ENCODE peak calls at places on chromosomes 12 and 14, in five cellular contexts. One of them, this sample, is unnamed.

GRCh38 chr12:6927379-6927991 is at the start of gene ATN1:
- DNase-seq in endothelial cell of umbilical vein: peak; percentile 83
- DNase-seq in HepG2: no peak
- DNase-seq in HCT116: no peak
- DNase-seq in K562: peak; percentile 72
- DNase-seq in this sample: no peak

GRCh38 chr14:61219673-61220072 is 61.5 kb downstream of the TMEM30B start:
- DNase-seq in endothelial cell of umbilical vein: no peak
- DNase-seq in HepG2: no peak
- DNase-seq in HCT116: no peak
- DNase-seq in K562: no peak
- DNase-seq in this sample: no peak

GRCh38 chr12:124696689-124697476 is 129.5 kb upstream of the NCOR2 start:
- DNase-seq in endothelial cell of umbilical vein: no peak
- DNase-seq in HepG2: no peak
- DNase-seq in HCT116: no peak
- DNase-seq in K562: no peak
- DNase-seq in this sample: no peak

GRCh38 chr14:73754911-73755360 is 40.8 kb upstream of the PNMA1 start:
- DNase-seq in endothelial cell of umbilical vein: peak; percentile 63
- DNase-seq in HepG2: no peak
- DNase-seq in HCT116: no peak
- DNase-seq in K562: no peak
- DNase-seq in this sample: no peak

GRCh38 chr14:75543258-75543657 is 21.0 kb downstream of the BATF start:
- DNase-seq in endothelial cell of umbilical vein: no peak
- DNase-seq in HepG2: no peak
- DNase-seq in HCT116: no peak
- DNase-seq in K562: no peak
- DNase-seq in this sample: no peak

GRCh38 chr12:59452259-59452658 is 143.6 kb upstream of the SLC16A7 start:
- DNase-seq in endothelial cell of umbilical vein: peak; percentile 5
- DNase-seq in HepG2: no peak
- DNase-seq in HCT116: no peak
- DNase-seq in K562: no peak
- DNase-seq in this sample: no peak

GRCh38 chr14:67636361-67636919 is 16.7 kb downstream of the ARG2 start:
- DNase-seq in endothelial cell of umbilical vein: peak; percentile 8
- DNase-seq in HepG2: no peak
- DNase-seq in HCT116: no peak
- DNase-seq in K562: peak; percentile 79
- DNase-seq in this sample: no peak

GRCh38 chr12:91171475-91171874 is 11.1 kb downstream of the DCN start:
- DNase-seq in endothelial cell of umbilical vein: no peak
- DNase-seq in HepG2: no peak
- DNase-seq in HCT116: no peak
- DNase-seq in K562: no peak
- DNase-seq in this sample: no peak

GRCh38 chr14:29627141-29627540 is 300.5 kb downstream of the PRKD1 start:
- DNase-seq in endothelial cell of umbilical vein: no peak
- DNase-seq in HepG2: no peak
- DNase-seq in HCT116: no peak
- DNase-seq in K562: no peak
- DNase-seq in this sample: no peak

GRCh38 chr12:85253823-85254222 is 26.2 kb upstream of the ALX1 start:
- DNase-seq in endothelial cell of umbilical vein: no peak
- DNase-seq in HepG2: no peak
- DNase-seq in HCT116: no peak
- DNase-seq in K562: no peak
- DNase-seq in this sample: no peak

GRCh38 chr12:4701383-4701782 is 18.8 kb upstream of the GALNT8 start:
- DNase-seq in endothelial cell of umbilical vein: no peak
- DNase-seq in HepG2: no peak
- DNase-seq in HCT116: no peak
- DNase-seq in K562: no peak
- DNase-seq in this sample: no peak

GRCh38 chr12:117100851-117101673 is 1.8 kb upstream of the TESC start:
- DNase-seq in endothelial cell of umbilical vein: no peak
- DNase-seq in HepG2: no peak
- DNase-seq in HCT116: no peak
- DNase-seq in K562: no peak
- DNase-seq in this sample: no peak

GRCh38 chr14:99649219-99649618 is 4.3 kb downstream of the HHIPL1 start:
- DNase-seq in endothelial cell of umbilical vein: no peak
- DNase-seq in HepG2: no peak
- DNase-seq in HCT116: no peak
- DNase-seq in K562: no peak
- DNase-seq in this sample: no peak

GRCh38 chr12:7431993-7432685 is 11.8 kb downstream of the CD163L1 start:
- DNase-seq in endothelial cell of umbilical vein: peak; percentile 5
- DNase-seq in HepG2: no peak
- DNase-seq in HCT116: no peak
- DNase-seq in K562: no peak
- DNase-seq in this sample: no peak

GRCh38 chr14:95667251-95667693 is 19.0 kb upstream of the TCL1B start:
- DNase-seq in endothelial cell of umbilical vein: no peak
- DNase-seq in HepG2: no peak
- DNase-seq in HCT116: no peak
- DNase-seq in K562: no peak
- DNase-seq in this sample: no peak

GRCh38 chr14:102652194-102652593 is 59.7 kb downstream of the RCOR1 start:
- DNase-seq in endothelial cell of umbilical vein: no peak
- DNase-seq in HepG2: no peak
- DNase-seq in HCT116: no peak
- DNase-seq in K562: no peak
- DNase-seq in this sample: no peak

GRCh38 chr12:76762556-76762955 is 1.4 kb upstream of the ZDHHC17 start:
- DNase-seq in endothelial cell of umbilical vein: peak; percentile 66
- DNase-seq in HepG2: no peak
- DNase-seq in HCT116: no peak
- DNase-seq in K562: no peak
- DNase-seq in this sample: no peak

GRCh38 chr14:68084256-68084655 is 264.7 kb downstream of the RAD51B start:
- DNase-seq in endothelial cell of umbilical vein: peak; percentile 29
- DNase-seq in HepG2: no peak
- DNase-seq in HCT116: no peak
- DNase-seq in K562: peak; percentile 8
- DNase-seq in this sample: no peak

GRCh38 chr12:43111608-43112007 is 440.4 kb downstream of the ADAMTS20 start:
- DNase-seq in endothelial cell of umbilical vein: no peak
- DNase-seq in HepG2: no peak
- DNase-seq in HCT116: no peak
- DNase-seq in K562: no peak
- DNase-seq in this sample: no peak

GRCh38 chr12:96294831-96295230 is 100.7 kb downstream of the ELK3 start:
- DNase-seq in endothelial cell of umbilical vein: no peak
- DNase-seq in HepG2: no peak
- DNase-seq in HCT116: no peak
- DNase-seq in K562: no peak
- DNase-seq in this sample: peak; percentile 40

GRCh38 chr14:90676859-90677258 is 139.4 kb downstream of the TTC7B start:
- DNase-seq in endothelial cell of umbilical vein: peak; percentile 9
- DNase-seq in HepG2: no peak
- DNase-seq in HCT116: no peak
- DNase-seq in K562: no peak
- DNase-seq in this sample: no peak

GRCh38 chr12:103642240-103642864 is 55.3 kb downstream of the STAB2 start:
- DNase-seq in endothelial cell of umbilical vein: no peak
- DNase-seq in HepG2: peak; percentile 16
- DNase-seq in HCT116: no peak
- DNase-seq in K562: no peak
- DNase-seq in this sample: no peak

GRCh38 chr14:102922490-102923200 is at the start of gene AMN:
- DNase-seq in endothelial cell of umbilical vein: no peak
- DNase-seq in HepG2: peak; percentile 64
- DNase-seq in HCT116: no peak
- DNase-seq in K562: peak; percentile 24
- DNase-seq in this sample: no peak

GRCh38 chr12:114440450-114441383 is 34.8 kb upstream of the TBX5 start:
- DNase-seq in endothelial cell of umbilical vein: no peak
- DNase-seq in HepG2: no peak
- DNase-seq in HCT116: no peak
- DNase-seq in K562: no peak
- DNase-seq in this sample: no peak

GRCh38 chr12:107236824-107237467 is 143.6 kb upstream of the CRY1 start:
- DNase-seq in endothelial cell of umbilical vein: peak; percentile 37
- DNase-seq in HepG2: no peak
- DNase-seq in HCT116: no peak
- DNase-seq in K562: no peak
- DNase-seq in this sample: no peak

GRCh38 chr12:6363330-6364036 is 11.9 kb downstream of the SCNN1A start:
- DNase-seq in endothelial cell of umbilical vein: peak; percentile 75
- DNase-seq in HepG2: peak; percentile 85
- DNase-seq in HCT116: no peak
- DNase-seq in K562: peak; percentile 85
- DNase-seq in this sample: no peak

GRCh38 chr12:113234483-113234882 is 13.2 kb downstream of the TPCN1 start:
- DNase-seq in endothelial cell of umbilical vein: no peak
- DNase-seq in HepG2: no peak
- DNase-seq in HCT116: no peak
- DNase-seq in K562: no peak
- DNase-seq in this sample: no peak

GRCh38 chr12:121789233-121789781 is 4.2 kb downstream of the RHOF start:
- DNase-seq in endothelial cell of umbilical vein: no peak
- DNase-seq in HepG2: no peak
- DNase-seq in HCT116: no peak
- DNase-seq in K562: no peak
- DNase-seq in this sample: no peak

GRCh38 chr14:55329999-55330710 is 58.9 kb downstream of the FBXO34 start:
- DNase-seq in endothelial cell of umbilical vein: no peak
- DNase-seq in HepG2: no peak
- DNase-seq in HCT116: no peak
- DNase-seq in K562: no peak
- DNase-seq in this sample: no peak

GRCh38 chr12:52837341-52837741 is 3.2 kb upstream of the KRT79 start:
- DNase-seq in endothelial cell of umbilical vein: peak; percentile 23
- DNase-seq in HepG2: no peak
- DNase-seq in HCT116: no peak
- DNase-seq in K562: peak; percentile 31
- DNase-seq in this sample: no peak

DNA sequence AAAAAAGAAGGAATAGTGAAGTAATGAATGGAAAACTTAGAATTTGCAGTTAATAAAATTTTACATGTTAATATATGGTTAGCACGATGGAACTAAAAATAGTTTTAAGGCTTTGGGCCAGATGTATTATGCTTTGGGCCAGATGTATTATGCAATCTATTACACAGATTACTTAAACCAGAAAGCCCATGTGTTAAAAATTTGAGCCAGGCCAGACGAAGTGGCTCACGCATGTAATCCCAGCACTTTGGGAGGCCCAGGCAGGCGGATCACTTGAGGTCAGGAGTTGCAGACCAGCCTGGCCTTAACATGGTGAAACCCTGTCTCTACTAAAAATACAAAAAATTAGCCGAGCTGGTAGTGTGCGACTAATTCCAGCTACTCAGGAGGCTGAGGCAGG is 17.2 kb downstream of the IFT81 start:
- DNase-seq in endothelial cell of umbilical vein: no peak
- DNase-seq in HepG2: no peak
- DNase-seq in HCT116: no peak
- DNase-seq in K562: no peak
- DNase-seq in this sample: no peak
- TF ChIP-seq POLR2AphosphoS5 in endothelial cell of umbilical vein: no peak
- TF ChIP-seq POLR2AphosphoS5 in HepG2: no peak
- TF ChIP-seq POLR2AphosphoS5 in HCT116: no peak
- TF ChIP-seq POLR2AphosphoS5 in K562: no peak
- TF ChIP-seq POLR2AphosphoS5 in this sample: no peak

GRCh38 chr14:20469242-20469889 is at the start of gene PNP:
- DNase-seq in endothelial cell of umbilical vein: peak; percentile 89
- DNase-seq in HepG2: peak; percentile 88
- DNase-seq in HCT116: peak; percentile 85
- DNase-seq in K562: peak; percentile 90
- DNase-seq in this sample: no peak
- H3K9ac ChIP-seq in endothelial cell of umbilical vein: peak within 1 kb of the TSS; percentile 83
- H3K9ac ChIP-seq in HepG2: peak within 1 kb of the TSS; percentile 70
- H3K9ac ChIP-seq in HCT116: peak within 1 kb of the TSS; percentile 97
- H3K9ac ChIP-seq in K562: peak within 1 kb of the TSS; percentile 93
- H3K9ac ChIP-seq in this sample: peak within 1 kb of the TSS; percentile 85

GRCh38 chr14:105905456-105905855 is 379.1 kb downstream of the TMEM121 start:
- DNase-seq in endothelial cell of umbilical vein: no peak
- DNase-seq in HepG2: no peak
- DNase-seq in HCT116: no peak
- DNase-seq in K562: no peak
- DNase-seq in this sample: no peak

GRCh38 chr14:105902131-105902898 is 375.9 kb downstream of the TMEM121 start:
- DNase-seq in endothelial cell of umbilical vein: no peak
- DNase-seq in HepG2: no peak
- DNase-seq in HCT116: no peak
- DNase-seq in K562: no peak
- DNase-seq in this sample: no peak

GRCh38 chr14:105904379-105904778 is 378.0 kb downstream of the TMEM121 start:
- DNase-seq in endothelial cell of umbilical vein: no peak
- DNase-seq in HepG2: no peak
- DNase-seq in HCT116: no peak
- DNase-seq in K562: no peak
- DNase-seq in this sample: no peak

GRCh38 chr14:105901226-105901625 is 374.8 kb downstream of the TMEM121 start:
- DNase-seq in endothelial cell of umbilical vein: no peak
- DNase-seq in HepG2: no peak
- DNase-seq in HCT116: no peak
- DNase-seq in K562: no peak
- DNase-seq in this sample: no peak

DNA sequence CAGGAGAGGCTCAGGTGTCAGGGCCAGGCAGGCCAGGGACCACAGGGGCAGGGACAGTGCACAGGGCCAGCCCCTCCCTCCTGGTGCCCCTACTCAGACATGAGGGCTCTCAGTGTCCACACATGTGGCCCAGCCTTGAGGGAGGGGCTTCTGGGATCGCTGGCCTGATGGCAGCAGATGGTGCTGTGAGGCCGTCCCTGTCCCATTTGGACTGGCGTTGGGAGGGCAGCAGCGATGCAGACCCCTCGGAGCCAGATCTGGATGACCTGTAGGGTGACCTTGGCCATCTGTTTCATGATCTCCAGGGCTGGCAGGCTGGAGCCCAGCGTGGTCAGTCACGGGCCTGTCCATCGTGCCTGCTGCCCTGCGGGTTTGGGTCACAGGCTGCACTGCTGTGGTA is 377.6 kb downstream of the TMEM121 start:
- DNase-seq in endothelial cell of umbilical vein: no peak
- DNase-seq in HepG2: no peak
- DNase-seq in HCT116: no peak
- DNase-seq in K562: no peak
- DNase-seq in this sample: no peak
- H3K9me3 ChIP-seq in endothelial cell of umbilical vein: peaks cover 2% of the 10 kb centered on the region
- H3K9me3 ChIP-seq in HepG2: no peaks in the 10 kb centered on the region
- H3K9me3 ChIP-seq in HCT116: no peaks in the 10 kb centered on the region
- H3K9me3 ChIP-seq in K562: no peaks in the 10 kb centered on the region
- H3K9me3 ChIP-seq in this sample: no peaks in the 10 kb centered on the region

DNA sequence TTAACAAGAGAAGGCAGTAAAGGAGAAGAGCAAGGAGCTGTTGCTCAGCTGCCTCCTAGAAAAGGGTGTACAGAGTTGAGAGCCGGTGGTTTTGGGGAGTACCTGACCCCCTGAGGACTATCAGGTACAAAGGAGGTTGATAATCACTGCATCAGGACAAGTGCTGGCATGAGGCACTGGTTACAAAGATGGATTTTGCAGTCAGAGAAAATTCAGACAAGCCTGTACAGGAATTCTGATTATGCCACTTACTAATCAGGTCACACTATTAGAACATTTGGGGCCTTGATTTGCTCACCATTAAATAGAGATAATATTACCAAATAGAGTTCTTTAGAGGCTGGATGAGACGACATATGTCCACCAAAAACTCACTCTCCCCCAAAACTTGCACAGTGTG is 450.9 kb upstream of the TMPO start:
- DNase-seq in endothelial cell of umbilical vein: no peak
- DNase-seq in HepG2: no peak
- DNase-seq in HCT116: no peak
- DNase-seq in K562: no peak
- DNase-seq in this sample: no peak
- TF ChIP-seq POLR2AphosphoS5 in endothelial cell of umbilical vein: no peak
- TF ChIP-seq POLR2AphosphoS5 in HepG2: no peak
- TF ChIP-seq POLR2AphosphoS5 in HCT116: no peak
- TF ChIP-seq POLR2AphosphoS5 in K562: no peak
- TF ChIP-seq POLR2AphosphoS5 in this sample: no peak

This sample was measured in SK-N-MC.